ENCODE peak calls at places on chromosomes 1 and 21, in ten cellular contexts. One of them, this sample, is unnamed.
A peak's percentile ranks its signal among the peaks of the same experiment; 100 is the strongest.

GRCh38 chr1:235929216-235929615 is 62.5 kb upstream of the LYST start:
- DNase-seq in HS-5: no peak
- DNase-seq in adipocyte: no peak
- DNase-seq in NCI-H526 treated with DMSO at 0.1 percent for 48 hours: no peak
- DNase-seq in endodermal cell: no peak
- DNase-seq in activated gamma-delta T cell treated with Interleukin-2 at 50 U/mL for 16 hours: no peak
- DNase-seq in stimulated activated naive CD8-positive, alpha-beta T cell treated with anti-CD3 and anti-CD28 coated beads, Interleukin-15, Interleukin-2, amounts not matched to agents 100 U/mL and 50 U/mL, for 24 hours: no peak
- DNase-seq in stimulated activated CD8-positive, alpha-beta memory T cell treated with anti-CD3 and anti-CD28 coated beads, Interleukin-4, amount 100 ng/mL, for 24 hours: no peak
- DNase-seq in stimulated activated CD4-positive, alpha-beta T cell treated with anti-CD3 and anti-CD28 coated beads, Interleukin-4, amount 100 ng/mL, for 24 hours: no peak
- DNase-seq in thoracic aorta: no peak
- DNase-seq in this sample: no peak

GRCh38 chr1:113153116-113153803 is 80.3 kb downstream of the LRIG2 start:
- DNase-seq in NCI-H526 treated with DMSO at 0.1 percent for 48 hours: no peak
- DNase-seq in endodermal cell: no peak
- DNase-seq in stimulated activated CD4-positive, alpha-beta T cell treated with anti-CD3 and anti-CD28 coated beads, Interleukin-4, amount 100 ng/mL, for 24 hours: no peak
- DNase-seq in stimulated activated naive CD8-positive, alpha-beta T cell treated with anti-CD3 and anti-CD28 coated beads, Interleukin-15, Interleukin-2, amounts not matched to agents 100 U/mL and 50 U/mL, for 24 hours: no peak
- DNase-seq in HS-5: no peak
- DNase-seq in thoracic aorta: no peak
- DNase-seq in adipocyte: no peak
- DNase-seq in stimulated activated CD8-positive, alpha-beta memory T cell treated with anti-CD3 and anti-CD28 coated beads, Interleukin-4, amount 100 ng/mL, for 24 hours: no peak
- DNase-seq in activated gamma-delta T cell treated with Interleukin-2 at 50 U/mL for 16 hours: no peak
- DNase-seq in this sample: peak; percentile 62

GRCh38 chr21:26794597-26795397 is 50.4 kb downstream of the ADAMTS1 start:
- DNase-seq in NCI-H526 treated with DMSO at 0.1 percent for 48 hours: no peak
- DNase-seq in stimulated activated CD8-positive, alpha-beta memory T cell treated with anti-CD3 and anti-CD28 coated beads, Interleukin-4, amount 100 ng/mL, for 24 hours: no peak
- DNase-seq in HS-5: no peak
- DNase-seq in stimulated activated CD4-positive, alpha-beta T cell treated with anti-CD3 and anti-CD28 coated beads, Interleukin-4, amount 100 ng/mL, for 24 hours: no peak
- DNase-seq in adipocyte: no peak
- DNase-seq in stimulated activated naive CD8-positive, alpha-beta T cell treated with anti-CD3 and anti-CD28 coated beads, Interleukin-15, Interleukin-2, amounts not matched to agents 100 U/mL and 50 U/mL, for 24 hours: no peak
- DNase-seq in endodermal cell: no peak
- DNase-seq in thoracic aorta: no peak
- DNase-seq in activated gamma-delta T cell treated with Interleukin-2 at 50 U/mL for 16 hours: no peak
- DNase-seq in this sample: no peak

GRCh38 chr1:44447051-44447806 is 42.2 kb downstream of the RNF220 start:
- DNase-seq in HS-5: no peak
- DNase-seq in stimulated activated CD8-positive, alpha-beta memory T cell treated with anti-CD3 and anti-CD28 coated beads, Interleukin-4, amount 100 ng/mL, for 24 hours: no peak
- DNase-seq in endodermal cell: no peak
- DNase-seq in stimulated activated naive CD8-positive, alpha-beta T cell treated with anti-CD3 and anti-CD28 coated beads, Interleukin-15, Interleukin-2, amounts not matched to agents 100 U/mL and 50 U/mL, for 24 hours: no peak
- DNase-seq in activated gamma-delta T cell treated with Interleukin-2 at 50 U/mL for 16 hours: no peak
- DNase-seq in stimulated activated CD4-positive, alpha-beta T cell treated with anti-CD3 and anti-CD28 coated beads, Interleukin-4, amount 100 ng/mL, for 24 hours: no peak
- DNase-seq in adipocyte: peak; percentile 45
- DNase-seq in thoracic aorta: no peak
- DNase-seq in NCI-H526 treated with DMSO at 0.1 percent for 48 hours: no peak
- DNase-seq in this sample: no peak

GRCh38 chr21:36839123-36839522 is 127.3 kb downstream of the HLCS start:
- DNase-seq in endodermal cell: peak; percentile 4
- DNase-seq in activated gamma-delta T cell treated with Interleukin-2 at 50 U/mL for 16 hours: no peak
- DNase-seq in adipocyte: peak; percentile 42
- DNase-seq in stimulated activated CD4-positive, alpha-beta T cell treated with anti-CD3 and anti-CD28 coated beads, Interleukin-4, amount 100 ng/mL, for 24 hours: no peak
- DNase-seq in thoracic aorta: no peak
- DNase-seq in HS-5: no peak
- DNase-seq in NCI-H526 treated with DMSO at 0.1 percent for 48 hours: no peak
- DNase-seq in stimulated activated CD8-positive, alpha-beta memory T cell treated with anti-CD3 and anti-CD28 coated beads, Interleukin-4, amount 100 ng/mL, for 24 hours: no peak
- DNase-seq in stimulated activated naive CD8-positive, alpha-beta T cell treated with anti-CD3 and anti-CD28 coated beads, Interleukin-15, Interleukin-2, amounts not matched to agents 100 U/mL and 50 U/mL, for 24 hours: no peak
- DNase-seq in this sample: no peak

GRCh38 chr1:19411612-19412011 is 73.7 kb downstream of the CAPZB start:
- DNase-seq in thoracic aorta: no peak
- DNase-seq in HS-5: no peak
- DNase-seq in NCI-H526 treated with DMSO at 0.1 percent for 48 hours: no peak
- DNase-seq in adipocyte: no peak
- DNase-seq in stimulated activated CD8-positive, alpha-beta memory T cell treated with anti-CD3 and anti-CD28 coated beads, Interleukin-4, amount 100 ng/mL, for 24 hours: no peak
- DNase-seq in endodermal cell: no peak
- DNase-seq in stimulated activated naive CD8-positive, alpha-beta T cell treated with anti-CD3 and anti-CD28 coated beads, Interleukin-15, Interleukin-2, amounts not matched to agents 100 U/mL and 50 U/mL, for 24 hours: no peak
- DNase-seq in stimulated activated CD4-positive, alpha-beta T cell treated with anti-CD3 and anti-CD28 coated beads, Interleukin-4, amount 100 ng/mL, for 24 hours: no peak
- DNase-seq in activated gamma-delta T cell treated with Interleukin-2 at 50 U/mL for 16 hours: no peak
- DNase-seq in this sample: no peak

GRCh38 chr1:44371206-44371605 is 16.1 kb upstream of the ERI3 start:
- DNase-seq in stimulated activated CD8-positive, alpha-beta memory T cell treated with anti-CD3 and anti-CD28 coated beads, Interleukin-4, amount 100 ng/mL, for 24 hours: no peak
- DNase-seq in adipocyte: no peak
- DNase-seq in endodermal cell: no peak
- DNase-seq in NCI-H526 treated with DMSO at 0.1 percent for 48 hours: no peak
- DNase-seq in activated gamma-delta T cell treated with Interleukin-2 at 50 U/mL for 16 hours: no peak
- DNase-seq in thoracic aorta: no peak
- DNase-seq in stimulated activated CD4-positive, alpha-beta T cell treated with anti-CD3 and anti-CD28 coated beads, Interleukin-4, amount 100 ng/mL, for 24 hours: no peak
- DNase-seq in stimulated activated naive CD8-positive, alpha-beta T cell treated with anti-CD3 and anti-CD28 coated beads, Interleukin-15, Interleukin-2, amounts not matched to agents 100 U/mL and 50 U/mL, for 24 hours: no peak
- DNase-seq in HS-5: no peak
- DNase-seq in this sample: no peak

GRCh38 chr1:2435746-2436355 is 23.5 kb upstream of the PEX10 start:
- DNase-seq in thoracic aorta: no peak
- DNase-seq in adipocyte: no peak
- DNase-seq in stimulated activated CD8-positive, alpha-beta memory T cell treated with anti-CD3 and anti-CD28 coated beads, Interleukin-4, amount 100 ng/mL, for 24 hours: no peak
- DNase-seq in stimulated activated CD4-positive, alpha-beta T cell treated with anti-CD3 and anti-CD28 coated beads, Interleukin-4, amount 100 ng/mL, for 24 hours: no peak
- DNase-seq in activated gamma-delta T cell treated with Interleukin-2 at 50 U/mL for 16 hours: no peak
- DNase-seq in NCI-H526 treated with DMSO at 0.1 percent for 48 hours: no peak
- DNase-seq in endodermal cell: no peak
- DNase-seq in stimulated activated naive CD8-positive, alpha-beta T cell treated with anti-CD3 and anti-CD28 coated beads, Interleukin-15, Interleukin-2, amounts not matched to agents 100 U/mL and 50 U/mL, for 24 hours: no peak
- DNase-seq in HS-5: no peak
- DNase-seq in this sample: no peak